ENCODE peak calls at places on chromosomes 12 and 14, in four cellular contexts. One of them, this sample, is unnamed.

GRCh38 chr14:99318091-99318958 is 46.3 kb upstream of the BCL11B start:
- DNase-seq in HTR-8/SVneo: no peak
- DNase-seq in retina: no peak
- DNase-seq in frontal cortex: no peak
- DNase-seq in this sample: peak; percentile 32

GRCh38 chr12:21551811-21552469 is 25.8 kb downstream of the SPX start:
- DNase-seq in frontal cortex: no peak
- DNase-seq in retina: no peak
- DNase-seq in HTR-8/SVneo: no peak
- DNase-seq in this sample: no peak

GRCh38 chr12:8499616-8500015 is 13.7 kb upstream of the CLEC4D start:
- DNase-seq in HTR-8/SVneo: no peak
- DNase-seq in retina: no peak
- DNase-seq in frontal cortex: no peak
- DNase-seq in this sample: no peak

GRCh38 chr12:13175499-13175898 is 21.0 kb upstream of the EMP1 start:
- DNase-seq in HTR-8/SVneo: no peak
- DNase-seq in frontal cortex: no peak
- DNase-seq in retina: no peak
- DNase-seq in this sample: peak; percentile 80

GRCh38 chr12:24482044-24482443 is 466.9 kb downstream of the BCAT1 start:
- DNase-seq in frontal cortex: no peak
- DNase-seq in HTR-8/SVneo: no peak
- DNase-seq in retina: no peak
- DNase-seq in this sample: no peak

GRCh38 chr14:98189077-98189476 is 1082.9 kb downstream of the BCL11B start:
- DNase-seq in frontal cortex: no peak
- DNase-seq in HTR-8/SVneo: no peak
- DNase-seq in retina: no peak
- DNase-seq in this sample: no peak

GRCh38 chr14:25108959-25109358 is 59.0 kb upstream of the STXBP6 start:
- DNase-seq in retina: no peak
- DNase-seq in frontal cortex: no peak
- DNase-seq in HTR-8/SVneo: no peak
- DNase-seq in this sample: no peak

GRCh38 chr12:12811343-12811742 is 1.8 kb upstream of the DDX47 start:
- DNase-seq in retina: no peak
- DNase-seq in HTR-8/SVneo: no peak
- DNase-seq in frontal cortex: no peak
- DNase-seq in this sample: no peak

GRCh38 chr12:123271182-123271491 is 519 bp downstream of the CDK2AP1 start:
- DNase-seq in retina: peak; percentile 37
- DNase-seq in HTR-8/SVneo: peak; percentile 75
- DNase-seq in frontal cortex: peak; percentile 90
- DNase-seq in this sample: peak; percentile 78

GRCh38 chr12:107386569-107386968 is 293.2 kb upstream of the CRY1 start:
- DNase-seq in frontal cortex: no peak
- DNase-seq in retina: peak; percentile 66
- DNase-seq in HTR-8/SVneo: no peak
- DNase-seq in this sample: no peak

GRCh38 chr14:99733221-99733550 is 49.1 kb downstream of the CYP46A1 start:
- DNase-seq in HTR-8/SVneo: no peak
- DNase-seq in retina: no peak
- DNase-seq in frontal cortex: no peak
- DNase-seq in this sample: no peak

GRCh38 chr14:37232907-37233481 is 35.3 kb downstream of the MIPOL1 start:
- DNase-seq in retina: peak; percentile 21
- DNase-seq in frontal cortex: no peak
- DNase-seq in HTR-8/SVneo: peak; percentile 44
- DNase-seq in this sample: peak; percentile 45

GRCh38 chr12:30546121-30546520 is 149.5 kb downstream of the IPO8 start:
- DNase-seq in HTR-8/SVneo: no peak
- DNase-seq in retina: no peak
- DNase-seq in frontal cortex: no peak
- DNase-seq in this sample: no peak

GRCh38 chr14:99067927-99068326 is 204.1 kb downstream of the BCL11B start:
- DNase-seq in HTR-8/SVneo: no peak
- DNase-seq in frontal cortex: no peak
- DNase-seq in retina: no peak
- DNase-seq in this sample: no peak

GRCh38 chr14:24395609-24396580 is 2.9 kb upstream of the NYNRIN start:
- DNase-seq in retina: no peak
- DNase-seq in HTR-8/SVneo: no peak
- DNase-seq in frontal cortex: no peak
- DNase-seq in this sample: no peak

This sample was measured in ACHN.